ENCODE peak calls at places on chromosomes 6 and 20, in four cellular contexts. H is HepG2, S is HCT116, N is K562. X is an unnamed sample.

GRCh38 chr6:18100296-18100695 is 22.2 kb downstream of the NHLRC1 start:
- DNase-seq in S (no peak), N (no peak), H (no peak), X (no peak)

GRCh38 chr6:160895562-160895961 is 96.0 kb upstream of the MAP3K4 start:
- DNase-seq in S (no peak), N (no peak), H (no peak), X (no peak)

GRCh38 chr6:43746613-43747101 is 23.4 kb upstream of the VEGFA start:
- DNase-seq in H (no peak), N (no peak), S (no peak), X (no peak)

GRCh38 chr6:6730831-6731230 is 142.3 kb downstream of the LY86 start:
- DNase-seq in H (no peak), N (no peak), S (no peak), X (no peak)

GRCh38 chr20:62555642-62556420 is 80.0 kb upstream of the GATA5 start:
- DNase-seq in S (no peak), H (peak), N (no peak), X (no peak)

GRCh38 chr6:103183831-103184411 is 1675.8 kb downstream of the HACE1 start:
- DNase-seq in N (no peak), S (no peak), H (no peak), X (no peak)

GRCh38 chr6:136470044-136470443 is 80.2 kb downstream of the MAP7 start:
- DNase-seq in S (no peak), N (no peak), H (no peak), X (no peak)

GRCh38 chr6:37239511-37239910 is 18.1 kb upstream of the TBC1D22B start:
- DNase-seq in N (no peak), S (no peak), H (no peak), X (no peak)

GRCh38 chr20:38418509-38419204 is 16.5 kb downstream of the SNHG17 start:
- DNase-seq in H (no peak), N (peak), S (no peak), X (no peak)

DNA sequence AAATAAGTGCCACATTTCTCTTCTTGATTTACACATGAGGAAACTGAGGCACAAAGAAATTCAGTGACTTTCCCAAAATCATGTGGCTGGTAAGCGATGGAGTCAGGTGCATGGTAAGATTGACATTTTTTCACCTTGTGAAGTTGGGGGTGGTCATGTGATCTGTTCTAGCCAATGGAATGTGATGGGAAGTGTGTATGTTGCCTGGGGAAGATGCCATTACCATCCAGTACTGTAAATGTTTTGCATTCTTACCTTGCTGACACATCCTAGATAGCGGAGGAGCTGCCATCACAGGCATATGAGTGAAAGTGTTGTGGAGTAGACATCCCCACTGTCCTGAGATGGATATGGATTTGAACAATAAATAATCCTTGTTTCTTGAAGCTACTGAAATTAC is 499.6 kb upstream of the SULF2 start:
- DNase-seq in S (no peak), N (no peak), H (peak), X (no peak)
- TF ChIP-seq TCF7L2 in S (no peak), N (no peak), H (no peak), X (no peak)

GRCh38 chr6:53432318-53433161 is 83.8 kb upstream of the ELOVL5 start:
- DNase-seq in H (peak), S (no peak), N (no peak), X (no peak)
- TF ChIP-seq TCF7L2 in H (no peak), S (no peak), N (no peak), X (no peak)

DNA sequence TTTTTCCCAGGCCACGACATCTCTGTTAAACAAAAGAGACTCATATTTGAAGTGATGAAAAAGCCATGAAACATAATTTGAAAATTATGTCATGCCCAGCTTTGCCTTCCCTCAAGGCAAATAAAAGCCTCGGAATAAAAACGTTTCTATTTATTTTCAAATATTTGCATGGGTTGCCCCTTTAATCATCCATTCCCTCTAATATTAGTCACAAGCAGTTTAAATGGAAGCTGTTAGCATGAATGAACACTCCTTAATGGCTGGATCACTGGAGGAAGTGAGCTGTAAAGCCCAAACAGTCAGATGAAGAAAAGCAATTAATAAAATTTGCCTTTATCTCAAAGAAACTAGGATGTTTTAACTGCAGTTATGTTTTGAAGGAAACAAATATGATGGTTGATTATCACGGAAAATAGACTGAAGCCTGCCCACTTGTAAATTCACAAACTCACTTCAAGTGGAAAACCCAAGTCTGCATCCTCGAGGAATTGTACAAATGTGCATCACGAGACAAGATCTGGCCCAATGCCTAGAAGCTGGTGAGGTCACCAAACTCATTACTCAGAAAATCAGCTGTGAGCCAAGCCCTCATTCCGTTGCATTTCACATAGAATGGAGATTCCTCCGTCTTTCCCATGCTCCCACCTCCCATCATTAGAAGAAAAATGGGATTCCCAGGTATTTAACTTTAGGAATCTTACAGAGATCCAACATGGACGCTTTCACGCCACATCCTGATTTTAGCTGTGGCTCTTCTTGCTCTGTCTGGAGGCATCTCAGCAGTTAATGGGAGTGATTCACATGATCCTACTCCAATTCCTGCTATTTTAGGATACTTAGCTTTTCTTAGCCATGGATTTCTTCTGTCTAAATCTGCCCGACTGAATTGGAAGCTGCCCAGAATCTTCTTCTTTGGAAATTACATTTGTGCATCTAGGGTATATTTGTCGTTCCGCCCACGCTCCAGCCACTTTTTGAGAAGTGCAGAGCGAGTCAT is 69.0 kb upstream of the STMND1 start:
- DNase-seq in N (no peak), H (no peak), S (no peak), X (peak)
- TF ChIP-seq TCF7L2 in N (no peak), H (no peak), S (no peak), X (no peak)

GRCh38 chr6:146111864-146112263 is 83.0 kb downstream of the GRM1 start:
- DNase-seq in N (no peak), H (no peak), S (no peak), X (no peak)

GRCh38 chr6:146110990-146111389 is 82.1 kb downstream of the GRM1 start:
- DNase-seq in S (no peak), N (no peak), H (no peak), X (no peak)

DNA sequence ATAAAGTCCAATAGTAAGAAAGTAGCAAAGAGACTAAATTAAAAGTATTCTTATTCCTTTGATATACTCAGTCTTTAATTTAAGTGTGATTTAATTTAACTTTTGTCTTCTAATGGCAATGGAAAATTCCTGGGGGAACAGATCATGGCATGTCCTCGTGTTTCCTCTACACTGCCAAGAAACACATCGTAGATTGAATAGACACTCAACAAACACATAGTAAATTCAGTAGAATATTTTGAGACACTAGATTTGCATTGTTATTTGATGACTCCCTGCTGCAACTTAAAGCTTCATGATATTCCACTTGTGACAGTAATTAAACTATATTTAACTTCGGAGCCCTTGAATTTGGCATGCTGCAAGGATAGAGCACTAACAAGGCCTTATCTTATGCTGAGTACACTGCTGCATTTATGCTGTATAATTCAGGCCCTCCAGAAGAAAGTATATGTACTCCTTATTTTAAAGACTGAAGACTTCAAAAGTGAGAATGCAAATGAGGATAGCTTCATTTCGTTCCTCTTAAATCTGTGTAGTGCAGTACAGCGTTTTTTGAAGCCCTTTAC is 84.3 kb downstream of the GRM1 start:
- DNase-seq in N (no peak), H (no peak), S (no peak), X (no peak)
- TF ChIP-seq TCF7L2 in N (no peak), H (no peak), S (no peak), X (no peak)

GRCh38 chr6:14197118-14197517 is 79.5 kb downstream of the CD83 start:
- DNase-seq in S (no peak), H (no peak), N (no peak), X (no peak)

GRCh38 chr6:14193524-14193923 is 76.0 kb downstream of the CD83 start:
- DNase-seq in N (no peak), S (no peak), H (no peak), X (no peak)

GRCh38 chr6:14192186-14192788 is 74.7 kb downstream of the CD83 start:
- DNase-seq in H (no peak), S (no peak), N (no peak), X (no peak)

GRCh38 chr6:14196029-14196428 is 78.5 kb downstream of the CD83 start:
- DNase-seq in S (no peak), N (no peak), H (no peak), X (no peak)

DNA sequence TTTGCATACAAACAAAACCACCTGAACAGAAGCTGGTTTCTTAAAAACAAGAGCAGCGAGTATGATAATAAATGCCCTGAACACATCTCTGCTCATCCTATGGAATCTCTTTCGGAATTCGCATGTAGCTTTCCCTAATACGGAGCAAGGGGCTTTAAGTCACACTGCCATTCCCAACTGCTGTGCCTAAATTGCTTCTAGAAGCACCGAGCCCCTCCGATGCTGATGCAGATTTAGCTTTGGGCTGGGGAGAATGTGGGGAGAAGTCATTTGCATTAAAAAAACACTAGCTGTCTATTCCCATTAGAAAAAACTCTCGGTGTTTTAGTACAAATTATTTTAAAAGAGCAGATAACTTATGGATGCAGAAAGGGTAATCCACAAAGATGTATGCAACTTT is 76.9 kb downstream of the CD83 start:
- DNase-seq in H (no peak), S (no peak), N (no peak), X (no peak)
- TF ChIP-seq TCF7L2 in H (no peak), S (no peak), N (no peak), X (no peak)

GRCh38 chr20:17226410-17227198 is at the start of gene PCSK2:
- DNase-seq in S (no peak), N (peak), H (no peak), X (no peak)
- TF ChIP-seq TCF7L2 in S (no peak), N (no peak), H (no peak), X (no peak)